ENCODE peak calls at places on chromosomes 5 and 9, in six cellular contexts. U is tibial nerve, E is fibroblast of pulmonary artery, V is heart left ventricle, T is GM12865, I is right lobe of liver. B is an unnamed sample.

GRCh38 chr9:74379718-74380117 is 117.4 kb upstream of the RORB start:
- DNase-seq in I (peak; percentile 31), E (no peak), T (peak; percentile 46), U (no peak), V (no peak), B (peak; percentile 23)

GRCh38 chr9:90029996-90030395 is 425.2 kb downstream of the GADD45G start:
- DNase-seq in T (no peak), U (no peak), E (no peak), V (no peak), I (no peak), B (no peak)

GRCh38 chr9:97904725-97905124 is 17.6 kb downstream of the TRMO start:
- DNase-seq in I (no peak), E (no peak), T (no peak), V (no peak), U (no peak), B (no peak)

GRCh38 chr5:60872892-60873291 is 28.8 kb upstream of the ELOVL7 start:
- DNase-seq in V (no peak), U (no peak), E (no peak), T (no peak), I (no peak), B (no peak)

GRCh38 chr5:175745212-175745611 is 87.3 kb downstream of the HRH2 start:
- DNase-seq in E (no peak), V (no peak), I (no peak), U (no peak), T (no peak), B (no peak)

GRCh38 chr9:27394154-27394825 is 97.3 kb upstream of the EQTN start:
- DNase-seq in V (no peak), T (no peak), U (no peak), E (no peak), I (no peak), B (no peak)

GRCh38 chr9:97425336-97425991 is 13.6 kb downstream of the TDRD7 start:
- DNase-seq in V (no peak), U (no peak), I (no peak), E (no peak), T (no peak), B (no peak)

GRCh38 chr5:33074548-33074947 is 363.4 kb downstream of the NPR3 start:
- DNase-seq in V (no peak), E (peak; percentile 22), U (no peak), T (no peak), I (no peak), B (no peak)

GRCh38 chr5:157761690-157762611 is 18.4 kb downstream of the LSM11 start:
- DNase-seq in U (no peak), V (no peak), I (no peak), E (peak; percentile 83), T (peak; percentile 68), B (peak; percentile 34)

GRCh38 chr5:136006164-136006563 is 22.6 kb upstream of the TGFBI start:
- DNase-seq in E (no peak), U (no peak), I (no peak), V (no peak), T (no peak), B (no peak)

GRCh38 chr5:169182797-169183196 is 118.1 kb downstream of the SLIT3 start:
- DNase-seq in E (no peak), I (no peak), T (no peak), V (no peak), U (no peak), B (peak; percentile 22)

GRCh38 chr9:96555567-96556386 is 63.9 kb downstream of the CDC14B start:
- DNase-seq in V (no peak), I (no peak), E (peak; percentile 51), U (no peak), T (no peak), B (no peak)

GRCh38 chr9:93059960-93060591 is 1.6 kb downstream of the SUSD3 start:
- DNase-seq in E (no peak), T (no peak), I (no peak), V (no peak), U (no peak), B (no peak)

GRCh38 chr9:4820172-4820571 is 27.4 kb downstream of the RCL1 start:
- DNase-seq in I (no peak), T (no peak), E (no peak), U (no peak), V (no peak), B (no peak)

GRCh38 chr9:88478236-88478635 is 56.7 kb upstream of the NXNL2 start:
- DNase-seq in U (no peak), E (no peak), T (no peak), V (no peak), I (no peak), B (no peak)

GRCh38 chr5:757346-757930 is 27.1 kb downstream of the ZDHHC11B start:
- DNase-seq in I (no peak), U (no peak), V (peak; percentile 61), E (no peak), T (no peak), B (no peak)

GRCh38 chr9:124266139-124266825 is 8.5 kb downstream of the NEK6 start:
- DNase-seq in I (no peak), E (no peak), V (no peak), T (no peak), U (no peak), B (no peak)

GRCh38 chr9:124269556-124269955 is 11.8 kb downstream of the NEK6 start:
- DNase-seq in U (no peak), E (no peak), I (no peak), T (no peak), V (no peak), B (no peak)

GRCh38 chr9:124266826-124267201 is 9.1 kb downstream of the NEK6 start:
- DNase-seq in I (no peak), T (no peak), U (no peak), V (no peak), E (no peak), B (no peak)

GRCh38 chr9:124268248-124268647 is 10.5 kb downstream of the NEK6 start:
- DNase-seq in E (no peak), U (no peak), T (no peak), V (no peak), I (no peak), B (no peak)

GRCh38 chr9:124267271-124267807 is 9.6 kb downstream of the NEK6 start:
- DNase-seq in T (no peak), V (no peak), U (no peak), I (peak; percentile 82), E (peak; percentile 83), B (peak; percentile 54)
- TF ChIP-seq CTCF in T (no peak), V (no peak), U (peak; percentile 33), I (no peak), E (no peak), B (no peak)

DNA sequence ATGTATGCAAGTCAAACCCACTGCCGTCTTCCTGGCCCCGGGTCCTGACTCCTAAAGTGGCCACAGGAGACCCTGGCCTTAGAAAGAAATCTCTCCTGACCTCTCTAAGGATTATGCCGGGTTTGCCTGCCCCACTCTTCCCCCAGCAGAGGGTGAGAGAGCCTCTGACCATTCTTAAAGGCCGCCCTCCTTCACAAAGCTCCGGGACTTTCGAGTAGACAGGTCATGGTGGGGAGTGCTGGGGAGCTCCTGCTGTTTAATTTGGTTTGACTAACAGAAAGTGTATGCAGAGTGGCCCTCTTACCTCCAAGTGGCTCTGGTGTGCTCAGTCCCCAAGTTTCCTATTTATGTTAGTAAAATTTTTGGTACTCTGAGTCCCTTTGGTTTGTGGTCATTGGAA is 111.8 kb downstream of the LRRC70 start:
- DNase-seq in V (no peak), I (no peak), T (no peak), U (no peak), E (no peak), B (no peak)
- H3K4me3 ChIP-seq in V (no peak overlapping the region), I (no peak overlapping the region), T (no peak overlapping the region), U (no peak overlapping the region), E (no peak overlapping the region), B (no peak overlapping the region)

DNA sequence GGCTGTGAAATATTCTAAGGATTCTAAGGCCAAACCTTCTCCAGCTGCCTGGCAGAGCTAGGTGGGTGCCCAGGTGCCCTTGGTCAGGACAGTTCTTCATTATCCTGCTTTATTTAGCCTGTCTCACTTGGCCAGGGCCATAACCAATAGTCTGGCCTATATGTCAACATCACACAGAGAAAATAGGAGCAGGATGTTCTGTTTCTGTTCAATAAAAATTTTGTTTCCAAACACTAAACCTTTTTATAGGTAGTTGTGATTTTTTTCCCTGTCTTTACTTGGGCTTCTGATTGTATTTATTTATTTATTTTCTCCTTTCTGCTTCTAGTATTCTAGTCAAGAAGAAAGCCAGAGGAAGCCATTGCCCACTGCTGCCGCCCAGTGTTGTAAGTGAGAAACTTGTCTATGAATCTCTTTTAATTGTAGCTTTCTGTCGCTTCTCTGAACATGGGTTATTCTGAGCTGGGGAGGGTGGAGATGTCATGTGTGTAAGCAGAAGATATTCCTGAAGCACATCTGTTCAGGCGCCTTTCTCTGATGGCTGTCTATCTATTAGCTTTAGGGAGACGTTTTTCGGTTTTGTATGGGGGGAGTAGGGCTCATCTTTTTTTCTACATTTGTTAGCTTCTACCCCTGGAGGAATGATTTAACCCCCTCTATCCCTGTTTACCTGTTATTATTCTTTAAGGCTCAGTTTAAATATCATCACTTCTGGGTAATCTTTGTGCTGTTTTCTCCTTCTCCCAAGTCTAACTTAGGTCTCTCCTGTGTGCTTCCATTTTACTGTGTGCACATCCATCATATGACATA is 97.1 kb downstream of the UNC13B start:
- DNase-seq in T (peak; percentile 68), I (peak; percentile 68), E (peak; percentile 87), U (peak; percentile 64), V (peak; percentile 62), B (peak; percentile 57)
- TF ChIP-seq CTCF in T (peak; percentile 63), I (peak; percentile 70), E (peak; percentile 89), U (peak; percentile 70), V (peak; percentile 83), B (peak; percentile 91)

DNA sequence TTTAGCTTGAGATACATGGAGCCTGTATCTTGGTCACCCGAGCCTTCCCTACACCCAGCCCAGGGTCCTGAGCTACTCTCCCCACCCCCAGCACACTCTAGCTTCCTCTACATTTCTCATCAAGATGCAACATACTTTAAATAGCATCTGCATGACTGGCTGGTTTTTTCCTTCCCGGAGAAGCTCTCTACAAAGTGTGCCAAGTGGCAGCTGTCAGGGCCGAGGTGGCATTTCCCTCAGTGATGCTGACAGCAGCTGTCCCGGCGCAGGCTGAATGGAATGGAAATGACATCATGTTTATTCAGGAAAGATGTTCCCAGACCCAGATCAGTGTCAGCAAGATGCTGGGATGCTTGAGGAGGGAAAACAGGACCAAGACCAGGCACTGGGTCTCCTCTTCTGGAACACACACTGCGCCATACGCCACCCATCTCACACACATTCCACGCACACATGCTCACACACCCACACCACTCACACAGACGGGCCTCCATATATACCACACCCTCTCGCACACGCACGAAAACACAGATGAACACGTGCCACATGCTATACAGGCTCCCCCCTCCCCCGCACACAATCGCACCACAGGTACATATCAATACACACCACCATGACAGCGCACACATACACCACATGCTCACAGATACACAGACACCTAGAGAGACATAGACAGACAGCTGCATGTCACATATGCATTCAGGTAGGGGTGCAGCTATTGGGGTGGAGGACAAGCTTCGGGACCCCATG is 67.8 kb downstream of the LHX2 start:
- DNase-seq in T (no peak), V (peak; percentile 70), I (no peak), E (peak; percentile 58), U (no peak), B (peak; percentile 8)
- H3K4me3 ChIP-seq in T (no peak overlapping the region), V (no peak overlapping the region), I (no peak overlapping the region), E (no peak overlapping the region), U (no peak overlapping the region), B (no peak overlapping the region)